ENCODE peak calls at places on chromosomes 4 and X, in six cellular contexts. A is tibial nerve, C is pancreas, K is left ventricle myocardium inferior, Q is body of pancreas, Z is stomach. H is an unnamed sample. For H3K4me1, the result is how much of the 10 kb centered on the place peaks cover.

GRCh38 chrX:23012162-23012561 is 12.4 kb downstream of the DDX53 start:
- DNase-seq in K (no peak), A (no peak), Q (no peak), Z (no peak), C (no peak), H (no peak)

GRCh38 chrX:120570201-120570600 is 9.4 kb upstream of the CUL4B start:
- DNase-seq in Z (no peak), A (no peak), C (no peak), Q (no peak), K (no peak), H (no peak)

GRCh38 chr4:113958766-113959540 is 20.5 kb downstream of the ARSJ start:
- DNase-seq in Q (no peak), Z (no peak), A (no peak), C (no peak), K (no peak), H (no peak)

GRCh38 chr4:167873536-167873935 is 218.8 kb upstream of the ANXA10 start:
- DNase-seq in Q (no peak), A (no peak), K (no peak), C (no peak), Z (no peak), H (no peak)

GRCh38 chr4:173346074-173346473 is 11.9 kb upstream of the HMGB2 start:
- DNase-seq in C (no peak), Z (no peak), K (no peak), A (no peak), Q (no peak), H (no peak)

GRCh38 chrX:95076449-95076848 is 1402.4 kb downstream of the FAM133A start:
- DNase-seq in A (no peak), K (no peak), Z (no peak), Q (no peak), C (no peak), H (no peak)

GRCh38 chrX:52422884-52423283 is 54.1 kb downstream of the XAGE2 start:
- DNase-seq in Z (no peak), Q (no peak), C (no peak), K (no peak), A (no peak), H (no peak)

GRCh38 chr4:52657630-52658501 is 1.2 kb downstream of the USP46 start:
- DNase-seq in A (no peak), Z (peak), K (no peak), Q (peak), C (peak), H (peak)

GRCh38 chrX:44874481-44875184 is 1.6 kb downstream of the KDM6A start:
- DNase-seq in K (no peak), Q (peak), C (peak), A (no peak), Z (peak), H (no peak)

GRCh38 chrX:72258174-72258573 is 18.9 kb downstream of the RPS4X start:
- DNase-seq in Z (no peak), Q (no peak), C (no peak), A (no peak), K (no peak), H (no peak)

GRCh38 chr4:169810325-169811323 is 52.9 kb upstream of the HPF1 start:
- DNase-seq in C (peak), Z (no peak), A (no peak), Q (peak), K (no peak), H (no peak)

GRCh38 chr4:21535901-21536300 is 412.7 kb downstream of the KCNIP4 start:
- DNase-seq in A (no peak), C (no peak), Z (no peak), Q (no peak), K (no peak), H (no peak)

GRCh38 chrX:83535417-83536244 is 27.5 kb downstream of the POU3F4 start:
- DNase-seq in A (no peak), C (no peak), K (no peak), Q (no peak), Z (no peak), H (no peak)

GRCh38 chr4:43992552-43992951 is 456.1 kb downstream of the KCTD8 start:
- DNase-seq in C (no peak), Q (no peak), Z (no peak), K (no peak), A (no peak), H (no peak)

GRCh38 chrX:32825009-32825408 is 386.3 kb downstream of the DMD start:
- DNase-seq in A (no peak), K (no peak), Z (no peak), C (no peak), Q (no peak), H (no peak)

GRCh38 chrX:129842510-129843208 is 1.0 kb downstream of the ZDHHC9 start:
- DNase-seq in Q (peak), K (peak), Z (peak), C (peak), A (no peak), H (peak)

GRCh38 chr4:47406408-47406807 is 57.1 kb downstream of the COMMD8 start:
- DNase-seq in K (no peak), C (no peak), A (no peak), Z (no peak), Q (no peak), H (no peak)

GRCh38 chr4:27910227-27910626 is 1049.6 kb downstream of the STIM2 start:
- DNase-seq in Z (no peak), C (no peak), K (no peak), Q (no peak), A (no peak), H (no peak)

GRCh38 chr4:103721251-103721650 is 1.5 kb upstream of the TACR3 start:
- DNase-seq in A (no peak), Q (no peak), Z (no peak), K (no peak), C (no peak), H (no peak)

GRCh38 chr4:137700072-137700471 is 167.8 kb upstream of the PCDH18 start:
- DNase-seq in Z (no peak), A (no peak), Q (no peak), K (no peak), C (no peak), H (no peak)

GRCh38 chr4:7477695-7478094 is 43.0 kb upstream of the PSAPL1 start:
- DNase-seq in K (no peak), A (no peak), C (no peak), Z (no peak), Q (no peak), H (no peak)

GRCh38 chr4:185204238-185204910 is 574 bp upstream of the CFAP97 start:
- DNase-seq in Z (no peak), K (no peak), C (no peak), A (no peak), Q (no peak), H (no peak)

GRCh38 chr4:75340561-75340960 is 173.6 kb downstream of the RCHY1 start:
- DNase-seq in Z (no peak), Q (no peak), A (no peak), C (no peak), K (no peak), H (no peak)

GRCh38 chrX:102712967-102713677 is 874 bp downstream of the GPRASP2 start:
- DNase-seq in Z (peak), A (peak), C (peak), K (peak), Q (peak), H (peak)

GRCh38 chr4:105896461-105896939 is 1.2 kb downstream of the NPNT start:
- DNase-seq in Z (no peak), C (no peak), A (no peak), Q (no peak), K (no peak), H (no peak)
- H3K27ac ChIP-seq in Z (peak), C (peak), A (no peak), Q (peak), K (no peak), H (no peak)

GRCh38 chrX:19791562-19791961 is 95.8 kb downstream of the SH3KBP1 start:
- DNase-seq in A (no peak), Q (no peak), K (no peak), Z (no peak), C (no peak), H (no peak)
- H3K4me1 ChIP-seq in A (under half), Q (under half), K (under half), Z (under half), C (under half), H (under half)

GRCh38 chr4:156820931-156821330 is 150.7 kb downstream of the PDGFC start:
- DNase-seq in A (no peak), K (no peak), Q (no peak), C (no peak), Z (no peak), H (no peak)
- H3K27ac ChIP-seq in A (no peak), K (no peak), Q (no peak), C (no peak), Z (no peak), H (no peak)

DNA sequence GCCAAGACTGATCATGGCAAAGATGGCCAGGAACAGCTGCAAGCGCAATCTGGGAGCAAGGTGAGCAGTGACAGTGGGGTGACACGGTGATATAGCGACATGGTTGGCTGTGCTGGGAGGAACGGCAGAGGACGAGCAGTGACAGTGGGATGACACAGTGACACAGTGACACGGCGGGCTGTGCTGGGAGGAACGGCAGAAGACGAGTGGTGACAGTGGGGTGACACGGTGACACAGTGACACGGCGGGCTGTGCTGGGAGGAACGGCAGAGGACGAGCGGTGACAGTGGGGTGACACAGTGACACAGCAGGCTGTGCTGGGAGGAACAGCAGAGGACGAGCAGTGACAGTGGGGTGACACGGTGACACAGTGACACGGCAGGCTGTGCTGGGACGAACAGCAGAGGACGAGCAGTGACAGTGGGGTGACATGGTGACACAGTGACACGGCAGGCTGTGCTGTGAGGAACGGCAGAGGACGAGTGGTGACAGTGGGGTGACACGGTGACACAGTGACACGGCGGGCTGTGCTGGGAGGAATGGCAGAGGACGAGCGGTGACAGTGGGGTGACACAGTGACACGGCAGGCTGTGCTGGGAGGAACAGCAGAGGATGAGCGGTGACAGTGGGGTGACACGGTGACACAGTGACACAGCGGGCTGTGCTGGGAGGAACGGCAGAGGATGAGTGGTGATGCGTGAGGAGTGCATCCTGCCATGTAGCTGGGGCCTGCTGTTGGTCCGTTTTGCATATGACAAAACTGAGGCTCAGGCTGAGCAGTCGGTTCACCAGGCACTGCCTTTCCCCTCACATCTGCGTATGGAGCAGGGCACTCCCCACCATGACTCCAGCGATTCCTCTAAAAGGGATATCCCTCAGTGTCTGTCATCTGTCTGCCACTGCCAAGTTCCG is 36.0 kb upstream of the MXD4 start:
- DNase-seq in Z (no peak), A (no peak), K (no peak), C (no peak), Q (no peak), H (no peak)
- H3K4me1 ChIP-seq in Z (under half), A (under half), K (under half), C (under half), Q (under half), H (under half)

DNA sequence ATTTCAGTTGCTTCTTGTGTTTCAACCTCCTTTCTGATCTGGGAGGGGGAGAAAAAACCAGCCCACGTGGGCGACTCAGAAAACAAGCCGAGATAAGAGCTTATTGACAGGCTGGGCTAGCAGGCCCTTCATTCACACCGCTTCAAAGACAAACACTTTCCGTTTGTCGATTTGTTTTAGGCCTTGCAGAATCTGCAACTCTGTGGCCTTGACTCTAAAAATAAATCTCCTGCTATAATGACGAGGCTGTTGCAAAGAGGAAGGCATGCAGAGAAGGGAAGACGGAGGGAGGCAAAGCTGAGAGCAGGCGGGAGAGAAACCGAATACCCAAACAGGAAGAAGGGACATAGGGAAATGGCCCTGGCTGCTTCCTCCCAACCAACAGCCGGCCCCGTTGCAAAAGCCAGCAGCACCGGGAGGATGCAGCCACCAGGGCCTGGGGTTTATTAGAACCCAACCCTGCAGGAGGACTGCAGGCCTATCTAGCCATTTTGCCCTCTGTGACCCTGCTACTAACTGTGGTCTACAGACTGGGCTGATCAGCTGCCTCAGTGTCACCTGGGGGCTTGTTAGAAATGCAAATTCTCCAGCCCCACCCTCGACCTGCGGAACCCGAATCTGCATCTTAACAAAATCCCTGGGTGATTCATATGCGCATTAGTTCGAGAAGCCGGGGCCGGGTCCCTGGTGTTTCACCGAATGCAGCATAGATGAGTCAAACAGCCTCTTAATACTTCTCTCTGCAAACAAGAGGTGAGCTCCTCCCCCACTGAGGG is 325.5 kb downstream of the BCOR start:
- DNase-seq in Z (peak), A (no peak), C (peak), K (no peak), Q (peak), H (no peak)
- H3K27ac ChIP-seq in Z (peak), A (no peak), C (peak), K (peak), Q (peak), H (peak)

GRCh38 chr4:42519803-42520417 is 122.6 kb downstream of the SHISA3 start:
- DNase-seq in Z (peak), Q (peak), K (no peak), A (peak), C (peak), H (no peak)
- H3K4me1 ChIP-seq in Z (under half), Q (under half), K (under half), A (under half), C (under half), H (under half)